ENCODE peak calls at places on chromosomes 11 and 22, in ten cellular contexts. I is activated T-cell treated with anti-CD3 and anti-CD28 coated beads, Interleukin-2, amount 50 U/mL, for 48 hours; U is Calu3; R is brain microvascular endothelial cell; M is AG10803; Q is H7; T is AG09319; S is amygdala; W is glutamatergic neuron; H is EL. A is an unnamed sample.

GRCh38 chr11:74232316-74232950 is 61.3 kb downstream of the PPME1 start:
- DNase-seq in I (no peak), U (no peak), R (no peak), M (no peak), Q (no peak), T (no peak), S (no peak), W (no peak), H (no peak), A (peak)

GRCh38 chr22:44941176-44941575 is 68.6 kb downstream of the PHF21B start:
- DNase-seq in I (no peak), U (no peak), R (no peak), M (no peak), Q (no peak), T (no peak), S (no peak), W (no peak), H (no peak), A (no peak)

GRCh38 chr11:124776865-124777645 is 15.0 kb upstream of the ESAM start:
- DNase-seq in I (no peak), U (no peak), R (no peak), M (no peak), Q (no peak), T (no peak), S (no peak), W (no peak), H (no peak), A (no peak)

GRCh38 chr22:47034905-47035419 is 272.5 kb downstream of the TBC1D22A start:
- DNase-seq in I (no peak), U (no peak), R (no peak), M (no peak), Q (no peak), T (no peak), S (no peak), W (no peak), H (no peak), A (no peak)

GRCh38 chr11:13465909-13466371 is 2.9 kb upstream of the BTBD10 start:
- DNase-seq in I (no peak), U (peak), R (peak), M (peak), Q (peak), T (no peak), S (no peak), W (no peak), H (peak), A (peak)

GRCh38 chr11:105042178-105042577 is 3.0 kb downstream of the CARD16 start:
- DNase-seq in I (no peak), U (no peak), R (no peak), M (no peak), Q (no peak), T (no peak), S (no peak), W (no peak), H (no peak), A (no peak)

GRCh38 chr11:105609832-105610781 is at the start of gene GRIA4:
- DNase-seq in I (peak), U (no peak), R (peak), M (peak), Q (peak), T (no peak), S (peak), W (peak), H (peak), A (peak)

GRCh38 chr22:43919106-43919965 is 4.3 kb upstream of the PNPLA3 start:
- DNase-seq in I (no peak), U (no peak), R (peak), M (peak), Q (no peak), T (no peak), S (no peak), W (no peak), H (peak), A (peak)

GRCh38 chr11:117179048-117179999 is 781 bp downstream of the SIDT2 start:
- DNase-seq in I (peak), U (peak), R (no peak), M (peak), Q (peak), T (no peak), S (peak), W (peak), H (peak), A (no peak)

GRCh38 chr11:66919938-66920337 is 38.2 kb downstream of the PC start:
- DNase-seq in I (no peak), U (no peak), R (no peak), M (peak), Q (no peak), T (no peak), S (no peak), W (no peak), H (no peak), A (no peak)

GRCh38 chr22:47654922-47655451 is 892.5 kb downstream of the TBC1D22A start:
- DNase-seq in I (no peak), U (no peak), R (no peak), M (no peak), Q (no peak), T (no peak), S (no peak), W (no peak), H (no peak), A (no peak)

GRCh38 chr11:14980854-14981253 is 8.7 kb upstream of the CALCA start:
- DNase-seq in I (no peak), U (no peak), R (peak), M (peak), Q (no peak), T (no peak), S (no peak), W (no peak), H (peak), A (peak)

GRCh38 chr11:67022341-67022933 is 497 bp upstream of the SYT12 start:
- DNase-seq in I (no peak), U (peak), R (peak), M (no peak), Q (no peak), T (no peak), S (no peak), W (no peak), H (peak), A (peak)

GRCh38 chr11:103546236-103546635 is 437.0 kb downstream of the DYNC2H1 start:
- DNase-seq in I (no peak), U (no peak), R (peak), M (peak), Q (no peak), T (no peak), S (no peak), W (no peak), H (peak), A (peak)

GRCh38 chr11:47918882-47919495 is 61.4 kb upstream of the PTPRJ start:
- DNase-seq in I (no peak), U (no peak), R (no peak), M (peak), Q (no peak), T (no peak), S (no peak), W (no peak), H (peak), A (peak)

GRCh38 chr22:17578129-17578754 is 14.9 kb downstream of the SLC25A18 start:
- DNase-seq in I (no peak), U (no peak), R (no peak), M (peak), Q (no peak), T (no peak), S (peak), W (no peak), H (no peak), A (peak)

GRCh38 chr11:74739546-74740270 is 8.5 kb upstream of the CHRDL2 start:
- DNase-seq in I (peak), U (peak), R (peak), M (peak), Q (peak), T (peak), S (no peak), W (peak), H (peak), A (peak)

GRCh38 chr22:36536717-36537116 is 7.8 kb upstream of the EIF3D start:
- DNase-seq in I (no peak), U (no peak), R (no peak), M (no peak), Q (no peak), T (no peak), S (no peak), W (no peak), H (no peak), A (no peak)

GRCh38 chr11:92295175-92296137 is 70.8 kb downstream of the FAT3 start:
- DNase-seq in I (no peak), U (peak), R (no peak), M (peak), Q (no peak), T (no peak), S (no peak), W (no peak), H (peak), A (no peak)

A was measured in iris pigment epithelial cell.